ENCODE peak calls at places on chromosomes 16 and 17, in six cellular contexts. A is foreskin fibroblast; O is iris pigment epithelial cell; L is A172; B is activated CD4-positive, alpha-beta T cell treated with anti-CD3 and anti-CD28 coated beads, Interleukin-2, amount 50 U/mL, for 1 hour; E is AG20443. X is an unnamed sample.

GRCh38 chr17:50534222-50534978 is 1.9 kb downstream of the EPN3 start:
- DNase-seq in A (no peak), L (no peak), B (no peak), O (no peak), E (peak), X (no peak)

GRCh38 chr17:49574283-49574892 is 1.3 kb upstream of the NXPH3 start:
- DNase-seq in E (no peak), L (no peak), A (no peak), O (no peak), B (no peak), X (no peak)

GRCh38 chr17:804541-805435 is 22.6 kb downstream of the MRM3 start:
- DNase-seq in O (no peak), B (no peak), L (no peak), E (no peak), A (no peak), X (no peak)

GRCh38 chr17:42706732-42707131 is 24.4 kb downstream of the CNTNAP1 start:
- DNase-seq in L (no peak), E (no peak), A (no peak), B (peak), O (no peak), X (no peak)

GRCh38 chr16:4109250-4109736 is 6.9 kb downstream of the ADCY9 start:
- DNase-seq in O (no peak), L (no peak), A (no peak), E (no peak), B (no peak), X (no peak)

GRCh38 chr17:69417545-69418483 is 3.3 kb downstream of the MAP2K6 start:
- DNase-seq in L (no peak), B (no peak), O (peak), E (no peak), A (no peak), X (no peak)

GRCh38 chr17:17042851-17043667 is 802 bp downstream of the MPRIP start:
- DNase-seq in A (peak), L (peak), E (no peak), B (peak), O (peak), X (no peak)

GRCh38 chr16:27642753-27643152 is 92.8 kb downstream of the KATNIP start:
- DNase-seq in B (no peak), E (no peak), O (peak), L (peak), A (no peak), X (peak)

GRCh38 chr16:86883583-86884188 is 305.3 kb downstream of the FOXL1 start:
- DNase-seq in E (no peak), L (no peak), A (no peak), O (no peak), B (no peak), X (no peak)

GRCh38 chr17:1639549-1639948 is 6.0 kb downstream of the SCARF1 start:
- DNase-seq in E (no peak), L (peak), B (no peak), O (no peak), A (no peak), X (no peak)

GRCh38 chr17:55710829-55711496 is 11.7 kb downstream of the TMEM100 start:
- DNase-seq in B (no peak), E (no peak), O (peak), A (no peak), L (no peak), X (no peak)

GRCh38 chr16:18948372-18949020 is 22.3 kb upstream of the SMG1 start:
- DNase-seq in L (no peak), B (no peak), E (no peak), A (no peak), O (no peak), X (no peak)

GRCh38 chr16:85401370-85401916 is 211.7 kb upstream of the GSE1 start:
- DNase-seq in A (no peak), B (no peak), L (no peak), O (no peak), E (no peak), X (no peak)

GRCh38 chr17:55750750-55751641 is at the start of gene PCTP:
- DNase-seq in O (peak), A (peak), L (peak), E (peak), B (peak), X (peak)

GRCh38 chr17:282000-282911 is 70.4 kb downstream of the RPH3AL start:
- DNase-seq in B (no peak), L (no peak), A (no peak), O (peak), E (no peak), X (no peak)

GRCh38 chr17:42760652-42761581 is at the start of gene RAMP2:
- DNase-seq in E (peak), A (no peak), B (no peak), L (no peak), O (no peak), X (no peak)

GRCh38 chr16:2447920-2448583 is 11.9 kb upstream of the TEDC2 start:
- DNase-seq in E (no peak), A (no peak), B (no peak), O (peak), L (no peak), X (no peak)

GRCh38 chr17:82497483-82498405 is 21.8 kb upstream of the FOXK2 start:
- DNase-seq in B (peak), O (peak), A (peak), L (no peak), E (peak), X (no peak)

GRCh38 chr16:15607700-15608396 is 35.1 kb downstream of the MARF1 start:
- DNase-seq in O (peak), E (no peak), A (peak), L (peak), B (no peak), X (peak)

GRCh38 chr17:17837966-17838962 is 1.5 kb upstream of the SREBF1 start:
- DNase-seq in E (no peak), B (no peak), O (no peak), L (peak), A (peak), X (peak)

GRCh38 chr17:30717290-30718098 is 107.0 kb downstream of the CRLF3 start:
- DNase-seq in B (no peak), A (no peak), L (no peak), E (no peak), O (no peak), X (no peak)

GRCh38 chr16:6926341-6926740 is 406.3 kb upstream of the RBFOX1 start:
- DNase-seq in A (no peak), B (no peak), E (no peak), O (no peak), L (no peak), X (no peak)

GRCh38 chr17:17191961-17192381 is 14.2 kb downstream of the PLD6 start:
- DNase-seq in O (no peak), A (no peak), L (no peak), E (no peak), B (no peak), X (no peak)

GRCh38 chr17:31321481-31321880 is at the start of gene EVI2A:
- DNase-seq in B (peak), E (peak), A (peak), L (peak), O (peak), X (peak)

GRCh38 chr16:77359065-77359502 is 75.8 kb downstream of the ADAMTS18 start:
- DNase-seq in A (peak), O (peak), B (no peak), E (peak), L (peak), X (peak)

GRCh38 chr17:69450857-69451410 is 36.4 kb downstream of the MAP2K6 start:
- DNase-seq in L (no peak), A (no peak), B (no peak), E (no peak), O (peak), X (no peak)

GRCh38 chr17:4658478-4659305 is 17.2 kb upstream of the ALOX15 start:
- DNase-seq in E (no peak), L (peak), B (no peak), O (peak), A (peak), X (no peak)

X was measured in H4.